ENCODE peak calls at places on chromosomes 6 and 20, in nine cellular contexts. One of them, this sample, is unnamed.

GRCh38 chr6:149060985-149061760 is 256.3 kb upstream of the TAB2 start:
- DNase-seq in head of caudate nucleus: no peak
- DNase-seq in GM23248: no peak
- DNase-seq in T-helper 17 cell: no peak
- DNase-seq in HTR-8/SVneo: no peak
- DNase-seq in activated CD4-positive, alpha-beta T cell treated with anti-CD3 and anti-CD28 coated beads, Interleukin-2, amount 50 U/mL, for 24 hours: no peak
- DNase-seq in psoas muscle: no peak
- DNase-seq in SW 1271: no peak
- DNase-seq in activated T-cell treated with anti-CD3 and anti-CD28 coated beads for 1 hour: no peak
- DNase-seq in this sample: peak

GRCh38 chr6:125050663-125051318 is 88.6 kb downstream of the RNF217 start:
- DNase-seq in head of caudate nucleus: no peak
- DNase-seq in GM23248: no peak
- DNase-seq in T-helper 17 cell: no peak
- DNase-seq in HTR-8/SVneo: no peak
- DNase-seq in activated CD4-positive, alpha-beta T cell treated with anti-CD3 and anti-CD28 coated beads, Interleukin-2, amount 50 U/mL, for 24 hours: no peak
- DNase-seq in psoas muscle: no peak
- DNase-seq in SW 1271: no peak
- DNase-seq in activated T-cell treated with anti-CD3 and anti-CD28 coated beads for 1 hour: no peak
- DNase-seq in this sample: no peak

GRCh38 chr6:140541288-140541687 is 1166.8 kb upstream of the CITED2 start:
- DNase-seq in head of caudate nucleus: no peak
- DNase-seq in GM23248: no peak
- DNase-seq in T-helper 17 cell: no peak
- DNase-seq in HTR-8/SVneo: no peak
- DNase-seq in activated CD4-positive, alpha-beta T cell treated with anti-CD3 and anti-CD28 coated beads, Interleukin-2, amount 50 U/mL, for 24 hours: no peak
- DNase-seq in psoas muscle: no peak
- DNase-seq in SW 1271: no peak
- DNase-seq in activated T-cell treated with anti-CD3 and anti-CD28 coated beads for 1 hour: no peak
- DNase-seq in this sample: no peak

GRCh38 chr6:136608991-136609390 is 58.8 kb upstream of the MAP7 start:
- DNase-seq in head of caudate nucleus: no peak
- DNase-seq in GM23248: peak
- DNase-seq in T-helper 17 cell: no peak
- DNase-seq in HTR-8/SVneo: no peak
- DNase-seq in activated CD4-positive, alpha-beta T cell treated with anti-CD3 and anti-CD28 coated beads, Interleukin-2, amount 50 U/mL, for 24 hours: no peak
- DNase-seq in psoas muscle: no peak
- DNase-seq in SW 1271: peak
- DNase-seq in activated T-cell treated with anti-CD3 and anti-CD28 coated beads for 1 hour: no peak
- DNase-seq in this sample: no peak

GRCh38 chr6:47248446-47248845 is 61.3 kb downstream of the TNFRSF21 start:
- DNase-seq in head of caudate nucleus: no peak
- DNase-seq in GM23248: no peak
- DNase-seq in T-helper 17 cell: no peak
- DNase-seq in HTR-8/SVneo: no peak
- DNase-seq in activated CD4-positive, alpha-beta T cell treated with anti-CD3 and anti-CD28 coated beads, Interleukin-2, amount 50 U/mL, for 24 hours: no peak
- DNase-seq in psoas muscle: no peak
- DNase-seq in SW 1271: no peak
- DNase-seq in activated T-cell treated with anti-CD3 and anti-CD28 coated beads for 1 hour: no peak
- DNase-seq in this sample: no peak

GRCh38 chr6:54602591-54602990 is 244.0 kb upstream of the FAM83B start:
- DNase-seq in head of caudate nucleus: no peak
- DNase-seq in GM23248: no peak
- DNase-seq in T-helper 17 cell: no peak
- DNase-seq in HTR-8/SVneo: no peak
- DNase-seq in activated CD4-positive, alpha-beta T cell treated with anti-CD3 and anti-CD28 coated beads, Interleukin-2, amount 50 U/mL, for 24 hours: no peak
- DNase-seq in psoas muscle: no peak
- DNase-seq in SW 1271: no peak
- DNase-seq in activated T-cell treated with anti-CD3 and anti-CD28 coated beads for 1 hour: no peak
- DNase-seq in this sample: no peak

GRCh38 chr6:117591405-117591804 is 10.9 kb downstream of the GOPC start:
- DNase-seq in head of caudate nucleus: no peak
- DNase-seq in GM23248: peak
- DNase-seq in T-helper 17 cell: no peak
- DNase-seq in HTR-8/SVneo: no peak
- DNase-seq in activated CD4-positive, alpha-beta T cell treated with anti-CD3 and anti-CD28 coated beads, Interleukin-2, amount 50 U/mL, for 24 hours: no peak
- DNase-seq in psoas muscle: no peak
- DNase-seq in SW 1271: no peak
- DNase-seq in activated T-cell treated with anti-CD3 and anti-CD28 coated beads for 1 hour: no peak
- DNase-seq in this sample: no peak

GRCh38 chr6:31513456-31514165 is 15.2 kb upstream of the MCCD1 start:
- DNase-seq in head of caudate nucleus: no peak
- DNase-seq in GM23248: peak
- DNase-seq in T-helper 17 cell: no peak
- DNase-seq in HTR-8/SVneo: no peak
- DNase-seq in activated CD4-positive, alpha-beta T cell treated with anti-CD3 and anti-CD28 coated beads, Interleukin-2, amount 50 U/mL, for 24 hours: no peak
- DNase-seq in psoas muscle: no peak
- DNase-seq in SW 1271: no peak
- DNase-seq in activated T-cell treated with anti-CD3 and anti-CD28 coated beads for 1 hour: no peak
- DNase-seq in this sample: no peak

GRCh38 chr20:4088766-4089165 is 73.4 kb upstream of the RNF24 start:
- DNase-seq in head of caudate nucleus: no peak
- DNase-seq in GM23248: no peak
- DNase-seq in T-helper 17 cell: no peak
- DNase-seq in HTR-8/SVneo: no peak
- DNase-seq in activated CD4-positive, alpha-beta T cell treated with anti-CD3 and anti-CD28 coated beads, Interleukin-2, amount 50 U/mL, for 24 hours: no peak
- DNase-seq in psoas muscle: no peak
- DNase-seq in SW 1271: no peak
- DNase-seq in activated T-cell treated with anti-CD3 and anti-CD28 coated beads for 1 hour: no peak
- DNase-seq in this sample: no peak

GRCh38 chr6:106256201-106256968 is 69.2 kb downstream of the ATG5 start:
- DNase-seq in head of caudate nucleus: no peak
- DNase-seq in GM23248: peak
- DNase-seq in T-helper 17 cell: no peak
- DNase-seq in HTR-8/SVneo: no peak
- DNase-seq in activated CD4-positive, alpha-beta T cell treated with anti-CD3 and anti-CD28 coated beads, Interleukin-2, amount 50 U/mL, for 24 hours: no peak
- DNase-seq in psoas muscle: no peak
- DNase-seq in SW 1271: no peak
- DNase-seq in activated T-cell treated with anti-CD3 and anti-CD28 coated beads for 1 hour: no peak
- DNase-seq in this sample: no peak

GRCh38 chr6:138240476-138241245 is 22.4 kb upstream of the PBOV1 start:
- DNase-seq in head of caudate nucleus: no peak
- DNase-seq in GM23248: no peak
- DNase-seq in T-helper 17 cell: no peak
- DNase-seq in HTR-8/SVneo: peak
- DNase-seq in activated CD4-positive, alpha-beta T cell treated with anti-CD3 and anti-CD28 coated beads, Interleukin-2, amount 50 U/mL, for 24 hours: no peak
- DNase-seq in psoas muscle: no peak
- DNase-seq in SW 1271: no peak
- DNase-seq in activated T-cell treated with anti-CD3 and anti-CD28 coated beads for 1 hour: no peak
- DNase-seq in this sample: no peak

GRCh38 chr6:31158863-31159855 is 770 bp downstream of the TCF19 start:
- DNase-seq in head of caudate nucleus: peak
- DNase-seq in GM23248: peak
- DNase-seq in T-helper 17 cell: peak
- DNase-seq in HTR-8/SVneo: no peak
- DNase-seq in activated CD4-positive, alpha-beta T cell treated with anti-CD3 and anti-CD28 coated beads, Interleukin-2, amount 50 U/mL, for 24 hours: no peak
- DNase-seq in psoas muscle: no peak
- DNase-seq in SW 1271: no peak
- DNase-seq in activated T-cell treated with anti-CD3 and anti-CD28 coated beads for 1 hour: no peak
- DNase-seq in this sample: peak

GRCh38 chr6:68343901-68344300 is 291.2 kb upstream of the ADGRB3 start:
- DNase-seq in head of caudate nucleus: no peak
- DNase-seq in GM23248: peak
- DNase-seq in T-helper 17 cell: no peak
- DNase-seq in HTR-8/SVneo: peak
- DNase-seq in activated CD4-positive, alpha-beta T cell treated with anti-CD3 and anti-CD28 coated beads, Interleukin-2, amount 50 U/mL, for 24 hours: no peak
- DNase-seq in psoas muscle: no peak
- DNase-seq in SW 1271: peak
- DNase-seq in activated T-cell treated with anti-CD3 and anti-CD28 coated beads for 1 hour: no peak
- DNase-seq in this sample: peak

GRCh38 chr6:126820617-126821016 is 297.9 kb upstream of the RSPO3 start:
- DNase-seq in head of caudate nucleus: no peak
- DNase-seq in GM23248: no peak
- DNase-seq in T-helper 17 cell: no peak
- DNase-seq in HTR-8/SVneo: no peak
- DNase-seq in activated CD4-positive, alpha-beta T cell treated with anti-CD3 and anti-CD28 coated beads, Interleukin-2, amount 50 U/mL, for 24 hours: no peak
- DNase-seq in psoas muscle: no peak
- DNase-seq in SW 1271: no peak
- DNase-seq in activated T-cell treated with anti-CD3 and anti-CD28 coated beads for 1 hour: no peak
- DNase-seq in this sample: no peak

GRCh38 chr20:48698507-48699267 is 129.1 kb downstream of the PREX1 start:
- DNase-seq in head of caudate nucleus: no peak
- DNase-seq in GM23248: no peak
- DNase-seq in T-helper 17 cell: no peak
- DNase-seq in HTR-8/SVneo: no peak
- DNase-seq in activated CD4-positive, alpha-beta T cell treated with anti-CD3 and anti-CD28 coated beads, Interleukin-2, amount 50 U/mL, for 24 hours: no peak
- DNase-seq in psoas muscle: no peak
- DNase-seq in SW 1271: no peak
- DNase-seq in activated T-cell treated with anti-CD3 and anti-CD28 coated beads for 1 hour: no peak
- DNase-seq in this sample: no peak

GRCh38 chr6:68196645-68197044 is 438.4 kb upstream of the ADGRB3 start:
- DNase-seq in head of caudate nucleus: no peak
- DNase-seq in GM23248: peak
- DNase-seq in T-helper 17 cell: no peak
- DNase-seq in HTR-8/SVneo: no peak
- DNase-seq in activated CD4-positive, alpha-beta T cell treated with anti-CD3 and anti-CD28 coated beads, Interleukin-2, amount 50 U/mL, for 24 hours: no peak
- DNase-seq in psoas muscle: no peak
- DNase-seq in SW 1271: peak
- DNase-seq in activated T-cell treated with anti-CD3 and anti-CD28 coated beads for 1 hour: no peak
- DNase-seq in this sample: peak

GRCh38 chr6:84074988-84075781 is 41.6 kb downstream of the MRAP2 start:
- DNase-seq in head of caudate nucleus: no peak
- DNase-seq in GM23248: peak
- DNase-seq in T-helper 17 cell: no peak
- DNase-seq in HTR-8/SVneo: no peak
- DNase-seq in activated CD4-positive, alpha-beta T cell treated with anti-CD3 and anti-CD28 coated beads, Interleukin-2, amount 50 U/mL, for 24 hours: no peak
- DNase-seq in psoas muscle: no peak
- DNase-seq in SW 1271: no peak
- DNase-seq in activated T-cell treated with anti-CD3 and anti-CD28 coated beads for 1 hour: no peak
- DNase-seq in this sample: peak

GRCh38 chr6:129709451-129709908 is 497 bp downstream of the ARHGAP18 start:
- DNase-seq in head of caudate nucleus: no peak
- DNase-seq in GM23248: peak
- DNase-seq in T-helper 17 cell: no peak
- DNase-seq in HTR-8/SVneo: no peak
- DNase-seq in activated CD4-positive, alpha-beta T cell treated with anti-CD3 and anti-CD28 coated beads, Interleukin-2, amount 50 U/mL, for 24 hours: no peak
- DNase-seq in psoas muscle: no peak
- DNase-seq in SW 1271: peak
- DNase-seq in activated T-cell treated with anti-CD3 and anti-CD28 coated beads for 1 hour: no peak
- DNase-seq in this sample: no peak

GRCh38 chr20:62387993-62388635 is 1.2 kb downstream of the RPS21 start:
- DNase-seq in head of caudate nucleus: no peak
- DNase-seq in GM23248: peak
- DNase-seq in T-helper 17 cell: no peak
- DNase-seq in HTR-8/SVneo: no peak
- DNase-seq in activated CD4-positive, alpha-beta T cell treated with anti-CD3 and anti-CD28 coated beads, Interleukin-2, amount 50 U/mL, for 24 hours: no peak
- DNase-seq in psoas muscle: no peak
- DNase-seq in SW 1271: no peak
- DNase-seq in activated T-cell treated with anti-CD3 and anti-CD28 coated beads for 1 hour: no peak
- DNase-seq in this sample: no peak

GRCh38 chr6:85460951-85461805 is 11.3 kb downstream of the NT5E start:
- DNase-seq in head of caudate nucleus: no peak
- DNase-seq in GM23248: peak
- DNase-seq in T-helper 17 cell: no peak
- DNase-seq in HTR-8/SVneo: no peak
- DNase-seq in activated CD4-positive, alpha-beta T cell treated with anti-CD3 and anti-CD28 coated beads, Interleukin-2, amount 50 U/mL, for 24 hours: no peak
- DNase-seq in psoas muscle: no peak
- DNase-seq in SW 1271: peak
- DNase-seq in activated T-cell treated with anti-CD3 and anti-CD28 coated beads for 1 hour: no peak
- DNase-seq in this sample: no peak

GRCh38 chr20:58998656-58999055 is 8.4 kb downstream of the CTSZ start:
- DNase-seq in head of caudate nucleus: no peak
- DNase-seq in GM23248: no peak
- DNase-seq in T-helper 17 cell: no peak
- DNase-seq in HTR-8/SVneo: no peak
- DNase-seq in activated CD4-positive, alpha-beta T cell treated with anti-CD3 and anti-CD28 coated beads, Interleukin-2, amount 50 U/mL, for 24 hours: no peak
- DNase-seq in psoas muscle: no peak
- DNase-seq in SW 1271: no peak
- DNase-seq in activated T-cell treated with anti-CD3 and anti-CD28 coated beads for 1 hour: no peak
- DNase-seq in this sample: no peak

GRCh38 chr6:152859225-152859624 is 108.6 kb downstream of the VIP start:
- DNase-seq in head of caudate nucleus: no peak
- DNase-seq in GM23248: no peak
- DNase-seq in T-helper 17 cell: no peak
- DNase-seq in HTR-8/SVneo: no peak
- DNase-seq in activated CD4-positive, alpha-beta T cell treated with anti-CD3 and anti-CD28 coated beads, Interleukin-2, amount 50 U/mL, for 24 hours: no peak
- DNase-seq in psoas muscle: no peak
- DNase-seq in SW 1271: no peak
- DNase-seq in activated T-cell treated with anti-CD3 and anti-CD28 coated beads for 1 hour: no peak
- DNase-seq in this sample: no peak

GRCh38 chr20:42516692-42517091 is 673.0 kb downstream of the PTPRT start:
- DNase-seq in head of caudate nucleus: no peak
- DNase-seq in GM23248: no peak
- DNase-seq in T-helper 17 cell: no peak
- DNase-seq in HTR-8/SVneo: no peak
- DNase-seq in activated CD4-positive, alpha-beta T cell treated with anti-CD3 and anti-CD28 coated beads, Interleukin-2, amount 50 U/mL, for 24 hours: no peak
- DNase-seq in psoas muscle: no peak
- DNase-seq in SW 1271: no peak
- DNase-seq in activated T-cell treated with anti-CD3 and anti-CD28 coated beads for 1 hour: no peak
- DNase-seq in this sample: no peak

GRCh38 chr20:61757678-61758555 is 307.8 kb downstream of the TAF4 start:
- DNase-seq in head of caudate nucleus: no peak
- DNase-seq in GM23248: peak
- DNase-seq in T-helper 17 cell: no peak
- DNase-seq in HTR-8/SVneo: no peak
- DNase-seq in activated CD4-positive, alpha-beta T cell treated with anti-CD3 and anti-CD28 coated beads, Interleukin-2, amount 50 U/mL, for 24 hours: no peak
- DNase-seq in psoas muscle: no peak
- DNase-seq in SW 1271: no peak
- DNase-seq in activated T-cell treated with anti-CD3 and anti-CD28 coated beads for 1 hour: no peak
- DNase-seq in this sample: no peak

GRCh38 chr20:13492001-13492480 is 146.7 kb downstream of the TASP1 start:
- DNase-seq in head of caudate nucleus: no peak
- DNase-seq in GM23248: peak
- DNase-seq in T-helper 17 cell: no peak
- DNase-seq in HTR-8/SVneo: peak
- DNase-seq in activated CD4-positive, alpha-beta T cell treated with anti-CD3 and anti-CD28 coated beads, Interleukin-2, amount 50 U/mL, for 24 hours: no peak
- DNase-seq in psoas muscle: peak
- DNase-seq in SW 1271: no peak
- DNase-seq in activated T-cell treated with anti-CD3 and anti-CD28 coated beads for 1 hour: no peak
- DNase-seq in this sample: no peak

GRCh38 chr20:34300809-34301586 is 2.2 kb downstream of the AHCY start:
- DNase-seq in head of caudate nucleus: no peak
- DNase-seq in GM23248: peak
- DNase-seq in T-helper 17 cell: no peak
- DNase-seq in HTR-8/SVneo: no peak
- DNase-seq in activated CD4-positive, alpha-beta T cell treated with anti-CD3 and anti-CD28 coated beads, Interleukin-2, amount 50 U/mL, for 24 hours: no peak
- DNase-seq in psoas muscle: no peak
- DNase-seq in SW 1271: no peak
- DNase-seq in activated T-cell treated with anti-CD3 and anti-CD28 coated beads for 1 hour: no peak
- DNase-seq in this sample: peak

GRCh38 chr6:74798302-74798701 is 407.6 kb downstream of the COL12A1 start:
- DNase-seq in head of caudate nucleus: no peak
- DNase-seq in GM23248: no peak
- DNase-seq in T-helper 17 cell: no peak
- DNase-seq in HTR-8/SVneo: no peak
- DNase-seq in activated CD4-positive, alpha-beta T cell treated with anti-CD3 and anti-CD28 coated beads, Interleukin-2, amount 50 U/mL, for 24 hours: no peak
- DNase-seq in psoas muscle: no peak
- DNase-seq in SW 1271: no peak
- DNase-seq in activated T-cell treated with anti-CD3 and anti-CD28 coated beads for 1 hour: no peak
- DNase-seq in this sample: no peak

GRCh38 chr6:34791164-34791841 is 580 bp upstream of the BLTP3A start:
- DNase-seq in head of caudate nucleus: peak
- DNase-seq in GM23248: peak
- DNase-seq in T-helper 17 cell: peak
- DNase-seq in HTR-8/SVneo: peak
- DNase-seq in activated CD4-positive, alpha-beta T cell treated with anti-CD3 and anti-CD28 coated beads, Interleukin-2, amount 50 U/mL, for 24 hours: peak
- DNase-seq in psoas muscle: peak
- DNase-seq in SW 1271: peak
- DNase-seq in activated T-cell treated with anti-CD3 and anti-CD28 coated beads for 1 hour: peak
- DNase-seq in this sample: peak

GRCh38 chr6:22112490-22112889 is 184.3 kb downstream of the PRL start:
- DNase-seq in head of caudate nucleus: no peak
- DNase-seq in GM23248: peak
- DNase-seq in T-helper 17 cell: no peak
- DNase-seq in HTR-8/SVneo: no peak
- DNase-seq in activated CD4-positive, alpha-beta T cell treated with anti-CD3 and anti-CD28 coated beads, Interleukin-2, amount 50 U/mL, for 24 hours: no peak
- DNase-seq in psoas muscle: no peak
- DNase-seq in SW 1271: no peak
- DNase-seq in activated T-cell treated with anti-CD3 and anti-CD28 coated beads for 1 hour: no peak
- DNase-seq in this sample: no peak

GRCh38 chr6:23963137-23963536 is 162.9 kb upstream of the NRSN1 start:
- DNase-seq in head of caudate nucleus: no peak
- DNase-seq in GM23248: no peak
- DNase-seq in T-helper 17 cell: no peak
- DNase-seq in HTR-8/SVneo: no peak
- DNase-seq in activated CD4-positive, alpha-beta T cell treated with anti-CD3 and anti-CD28 coated beads, Interleukin-2, amount 50 U/mL, for 24 hours: no peak
- DNase-seq in psoas muscle: no peak
- DNase-seq in SW 1271: no peak
- DNase-seq in activated T-cell treated with anti-CD3 and anti-CD28 coated beads for 1 hour: no peak
- DNase-seq in this sample: no peak

GRCh38 chr6:5053038-5053437 is 32.1 kb upstream of the PPP1R3G start:
- DNase-seq in head of caudate nucleus: no peak
- DNase-seq in GM23248: no peak
- DNase-seq in T-helper 17 cell: no peak
- DNase-seq in HTR-8/SVneo: no peak
- DNase-seq in activated CD4-positive, alpha-beta T cell treated with anti-CD3 and anti-CD28 coated beads, Interleukin-2, amount 50 U/mL, for 24 hours: no peak
- DNase-seq in psoas muscle: no peak
- DNase-seq in SW 1271: no peak
- DNase-seq in activated T-cell treated with anti-CD3 and anti-CD28 coated beads for 1 hour: no peak
- DNase-seq in this sample: no peak

This sample was measured in BE2C.